ENCODE peak calls at places on chromosome 22, in five cellular contexts. N is HEK293T, A is H1, S is HepG2, M is GM12878. D is an unnamed sample.

GRCh38 chr22:42284230-42284591 is 13.8 kb upstream of the TCF20 start:
- DNase-seq in A (no peak), M (no peak), S (no peak), N (no peak), D (no peak)

GRCh38 chr22:30275625-30276024 is 9.0 kb upstream of the OSM start:
- DNase-seq in A (no peak), N (no peak), S (no peak), M (no peak), D (no peak)

GRCh38 chr22:25420925-25421904 is 143.3 kb upstream of the GRK3 start:
- DNase-seq in S (no peak), N (no peak), A (no peak), M (no peak), D (no peak)

GRCh38 chr22:38610234-38610633 is 40.3 kb upstream of the DMC1 start:
- DNase-seq in S (no peak), M (no peak), N (no peak), A (no peak), D (no peak)

GRCh38 chr22:41963453-41964105 is 5.7 kb upstream of the SEPTIN3 start:
- DNase-seq in N (no peak), A (no peak), S (no peak), M (no peak), D (no peak)

GRCh38 chr22:22855617-22856308 is 31.9 kb upstream of the IGLL5 start:
- DNase-seq in A (no peak), N (peak), M (no peak), S (peak), D (no peak)

GRCh38 chr22:19811211-19811621 is 43.5 kb downstream of the GNB1L start:
- DNase-seq in S (no peak), N (no peak), A (no peak), M (no peak), D (no peak)

GRCh38 chr22:31278643-31279326 is 13.5 kb downstream of the PIK3IP1 start:
- DNase-seq in N (no peak), A (no peak), S (no peak), M (no peak), D (no peak)

GRCh38 chr22:26744892-26745808 is 87.8 kb downstream of the MIAT start:
- DNase-seq in M (no peak), N (no peak), A (no peak), S (no peak), D (no peak)

GRCh38 chr22:42432818-42433217 is 615 bp upstream of the NFAM1 start:
- DNase-seq in S (no peak), A (no peak), M (no peak), N (no peak), D (no peak)

GRCh38 chr22:36211237-36211881 is 9.8 kb upstream of the APOL4 start:
- DNase-seq in N (no peak), A (no peak), M (no peak), S (no peak), D (no peak)

GRCh38 chr22:46941958-46942815 is 179.7 kb downstream of the TBC1D22A start:
- DNase-seq in A (no peak), S (no peak), N (no peak), M (no peak), D (no peak)

GRCh38 chr22:35785181-35785923 is 67.7 kb downstream of the APOL5 start:
- DNase-seq in S (no peak), N (no peak), A (no peak), M (no peak), D (no peak)

GRCh38 chr22:35835267-35835997 is 117.8 kb downstream of the APOL5 start:
- DNase-seq in A (no peak), M (no peak), N (no peak), S (no peak), D (no peak)

GRCh38 chr22:19215360-19215759 is 36.8 kb upstream of the SLC25A1 start:
- DNase-seq in S (no peak), A (no peak), M (no peak), N (no peak), D (no peak)

GRCh38 chr22:46346680-46347405 is 11.3 kb downstream of the TRMU start:
- DNase-seq in A (no peak), N (no peak), S (no peak), M (no peak), D (no peak)

GRCh38 chr22:27318516-27318915 is 483.0 kb downstream of the MN1 start:
- DNase-seq in M (no peak), A (no peak), N (no peak), S (no peak), D (no peak)

GRCh38 chr22:41976070-41976901 is 7.0 kb downstream of the SEPTIN3 start:
- DNase-seq in A (no peak), N (peak), M (no peak), S (no peak), D (no peak)

GRCh38 chr22:41883400-41883799 is 31.5 kb downstream of the SHISA8 start:
- DNase-seq in A (no peak), S (no peak), M (no peak), N (no peak), D (no peak)

GRCh38 chr22:37051629-37052385 is at the start of gene KCTD17:
- DNase-seq in A (no peak), N (peak), S (no peak), M (no peak), D (peak)

GRCh38 chr22:39900306-39901227 is at the start of gene GRAP2:
- DNase-seq in S (no peak), N (no peak), M (peak), A (no peak), D (no peak)

GRCh38 chr22:24984122-24984521 is 31.6 kb downstream of the KIAA1671 start:
- DNase-seq in S (no peak), A (no peak), N (no peak), M (no peak), D (no peak)

GRCh38 chr22:38652858-38653257 is 3.3 kb downstream of the FAM227A start:
- DNase-seq in S (no peak), A (no peak), M (no peak), N (no peak), D (no peak)

GRCh38 chr22:32511274-32511673 is 36.7 kb downstream of the FBXO7 start:
- DNase-seq in S (no peak), A (no peak), M (no peak), N (no peak), D (no peak)

GRCh38 chr22:30347255-30347892 is 9.3 kb downstream of the SF3A1 start:
- DNase-seq in S (no peak), M (no peak), A (no peak), N (no peak), D (no peak)

GRCh38 chr22:19855504-19856409 is 1.1 kb upstream of the GNB1L start:
- DNase-seq in S (peak), A (no peak), N (peak), M (peak), D (no peak)

GRCh38 chr22:36027960-36028645 is 521 bp downstream of the RBFOX2 start:
- DNase-seq in A (no peak), N (peak), S (no peak), M (no peak), D (no peak)

GRCh38 chr22:24170189-24170588 is 11.1 kb upstream of the SUSD2 start:
- DNase-seq in M (no peak), S (no peak), N (no peak), A (no peak), D (no peak)

GRCh38 chr22:46721716-46722115 is 16.3 kb downstream of the CERK start:
- DNase-seq in A (no peak), M (no peak), N (no peak), S (no peak), D (no peak)

GRCh38 chr22:29385305-29385704 is 3.1 kb downstream of the AP1B1 start:
- DNase-seq in M (no peak), S (peak), N (no peak), A (no peak), D (no peak)

GRCh38 chr22:50604623-50605348 is 4.2 kb downstream of the MAPK8IP2 start:
- DNase-seq in N (no peak), S (no peak), A (no peak), M (no peak), D (no peak)

GRCh38 chr22:20116376-20116950 is 559 bp downstream of the RANBP1 start:
- DNase-seq in M (no peak), N (no peak), A (no peak), S (no peak), D (no peak)

GRCh38 chr22:35915477-35916013 is 113.1 kb downstream of the RBFOX2 start:
- DNase-seq in S (no peak), N (no peak), A (no peak), M (no peak), D (no peak)

GRCh38 chr22:40728731-40729189 is 49.5 kb downstream of the MCHR1 start:
- DNase-seq in N (no peak), M (no peak), S (no peak), A (no peak), D (no peak)

GRCh38 chr22:19576460-19577421 is 52.5 kb upstream of the CLDN5 start:
- DNase-seq in M (no peak), A (no peak), N (peak), S (no peak), D (no peak)

GRCh38 chr22:46023558-46023981 is 46.6 kb upstream of the WNT7B start:
- DNase-seq in A (no peak), N (no peak), S (no peak), M (no peak), D (no peak)

GRCh38 chr22:20115691-20116375 is at the start of gene RANBP1:
- DNase-seq in N (no peak), S (no peak), M (no peak), A (no peak), D (no peak)

GRCh38 chr22:43118953-43119458 is 8.5 kb downstream of the BIK start:
- DNase-seq in S (no peak), A (no peak), N (no peak), M (peak), D (no peak)

GRCh38 chr22:37279469-37279868 is 2.8 kb upstream of the CYTH4 start:
- DNase-seq in A (no peak), S (no peak), M (no peak), N (no peak), D (peak)

GRCh38 chr22:21731503-21731902 is 4.1 kb downstream of the YPEL1 start:
- DNase-seq in N (no peak), A (no peak), S (no peak), M (no peak), D (no peak)
- TF ChIP-seq SUZ12 in N (no peak), A (no peak), S (no peak), M (no peak), D (no peak)

DNA sequence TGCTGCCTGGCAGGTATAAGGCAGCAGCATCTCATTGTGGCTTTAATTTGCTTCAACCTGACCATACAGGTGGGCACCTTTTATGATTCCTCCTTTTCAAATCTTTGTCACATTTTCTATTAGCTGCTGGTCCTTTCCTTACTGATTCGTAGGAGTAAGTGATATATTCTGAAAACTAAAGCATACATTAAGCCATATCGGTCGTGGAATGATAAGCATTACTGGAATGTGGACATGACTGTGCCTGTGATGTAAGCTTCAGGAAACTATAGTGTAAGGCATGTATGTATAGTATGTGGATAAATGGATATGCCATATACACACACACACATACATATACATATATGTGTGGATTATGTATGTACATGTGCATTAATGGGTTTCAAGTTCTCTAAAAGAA is 20.8 kb downstream of the YPEL1 start:
- DNase-seq in M (no peak), S (no peak), N (no peak), A (no peak), D (no peak)
- TF ChIP-seq SUZ12 in M (no peak), S (no peak), N (no peak), A (no peak), D (no peak)

GRCh38 chr22:33873666-33874065 is 46.6 kb downstream of the LARGE1 start:
- DNase-seq in A (no peak), S (no peak), M (no peak), N (no peak), D (no peak)

GRCh38 chr22:33873186-33873585 is 47.1 kb downstream of the LARGE1 start:
- DNase-seq in A (no peak), M (no peak), S (no peak), N (no peak), D (no peak)

GRCh38 chr22:33871935-33872334 is 48.3 kb downstream of the LARGE1 start:
- DNase-seq in M (no peak), S (no peak), A (no peak), N (no peak), D (no peak)

GRCh38 chr22:33874206-33874605 is 46.1 kb downstream of the LARGE1 start:
- DNase-seq in M (no peak), A (no peak), N (no peak), S (no peak), D (no peak)

GRCh38 chr22:33875316-33875715 is 45.0 kb downstream of the LARGE1 start:
- DNase-seq in S (no peak), N (no peak), A (no peak), M (no peak), D (no peak)
- TF ChIP-seq SUZ12 in S (no peak), N (no peak), A (no peak), M (no peak), D (no peak)

GRCh38 chr22:44360306-44360685 is 47.5 kb upstream of the SHISAL1 start:
- DNase-seq in M (no peak), S (no peak), A (no peak), N (no peak), D (no peak)

GRCh38 chr22:44358723-44359440 is 46.1 kb upstream of the SHISAL1 start:
- DNase-seq in S (no peak), N (no peak), A (no peak), M (no peak), D (no peak)

GRCh38 chr22:44357296-44357961 is 44.7 kb upstream of the SHISAL1 start:
- DNase-seq in N (peak), M (no peak), A (no peak), S (no peak), D (no peak)

GRCh38 chr22:44359496-44360110 is 46.9 kb upstream of the SHISAL1 start:
- DNase-seq in A (no peak), N (no peak), M (no peak), S (no peak), D (no peak)

GRCh38 chr22:44357962-44358553 is 45.3 kb upstream of the SHISAL1 start:
- DNase-seq in M (no peak), S (no peak), N (no peak), A (no peak), D (no peak)
- TF ChIP-seq SUZ12 in M (no peak), S (no peak), N (no peak), A (no peak), D (no peak)

GRCh38 chr22:49156662-49157285 is 670.9 kb downstream of the BRD1 start:
- DNase-seq in A (no peak), M (no peak), N (no peak), S (no peak), D (no peak)
- TF ChIP-seq SUZ12 in A (no peak), M (no peak), N (no peak), S (no peak), D (no peak)

D was measured in NT2/D1.